ENCODE peak calls at places on chromosomes 16 and 17, in six cellular contexts. D is stomach, P is HepG2, F is H1, T is transverse colon, K is GM12878. U is an unnamed sample.

GRCh38 chr17:37392024-37392590 is 14.5 kb downstream of the ACACA start:
- DNase-seq in D (no peak), P (no peak), F (no peak), T (no peak), K (no peak), U (no peak)

GRCh38 chr17:60554377-60554788 is 28.3 kb upstream of the APPBP2 start:
- DNase-seq in D (peak), P (no peak), F (no peak), T (no peak), K (no peak), U (peak)

GRCh38 chr17:37802712-37803416 is 58.0 kb upstream of the HNF1B start:
- DNase-seq in D (peak), P (no peak), F (no peak), T (no peak), K (no peak), U (no peak)

GRCh38 chr16:66028505-66029216 is 337.8 kb upstream of the CDH5 start:
- DNase-seq in D (no peak), P (no peak), F (no peak), T (no peak), K (no peak), U (no peak)

GRCh38 chr17:72945468-72945867 is 147.0 kb downstream of the SLC39A11 start:
- DNase-seq in D (no peak), P (no peak), F (no peak), T (no peak), K (no peak), U (no peak)

GRCh38 chr17:44262654-44263225 is 5.2 kb downstream of the SLC4A1 start:
- DNase-seq in D (no peak), P (no peak), F (no peak), T (no peak), K (no peak), U (no peak)

GRCh38 chr17:72158895-72159885 is 38.4 kb downstream of the SOX9 start:
- DNase-seq in D (no peak), P (peak), F (no peak), T (no peak), K (no peak), U (no peak)

GRCh38 chr16:29745126-29745852 is 501 bp downstream of the C16orf54 start:
- DNase-seq in D (no peak), P (no peak), F (no peak), T (peak), K (no peak), U (peak)

GRCh38 chr16:67158637-67159600 is 790 bp downstream of the TRADD start:
- DNase-seq in D (peak), P (peak), F (no peak), T (peak), K (peak), U (peak)

GRCh38 chr17:63855185-63855584 is 12.7 kb upstream of the SMARCD2 start:
- DNase-seq in D (no peak), P (no peak), F (no peak), T (no peak), K (no peak), U (no peak)

GRCh38 chr16:8763083-8763482 is 34.4 kb downstream of the TMEM186 start:
- DNase-seq in D (no peak), P (no peak), F (no peak), T (no peak), K (no peak), U (no peak)

DNA sequence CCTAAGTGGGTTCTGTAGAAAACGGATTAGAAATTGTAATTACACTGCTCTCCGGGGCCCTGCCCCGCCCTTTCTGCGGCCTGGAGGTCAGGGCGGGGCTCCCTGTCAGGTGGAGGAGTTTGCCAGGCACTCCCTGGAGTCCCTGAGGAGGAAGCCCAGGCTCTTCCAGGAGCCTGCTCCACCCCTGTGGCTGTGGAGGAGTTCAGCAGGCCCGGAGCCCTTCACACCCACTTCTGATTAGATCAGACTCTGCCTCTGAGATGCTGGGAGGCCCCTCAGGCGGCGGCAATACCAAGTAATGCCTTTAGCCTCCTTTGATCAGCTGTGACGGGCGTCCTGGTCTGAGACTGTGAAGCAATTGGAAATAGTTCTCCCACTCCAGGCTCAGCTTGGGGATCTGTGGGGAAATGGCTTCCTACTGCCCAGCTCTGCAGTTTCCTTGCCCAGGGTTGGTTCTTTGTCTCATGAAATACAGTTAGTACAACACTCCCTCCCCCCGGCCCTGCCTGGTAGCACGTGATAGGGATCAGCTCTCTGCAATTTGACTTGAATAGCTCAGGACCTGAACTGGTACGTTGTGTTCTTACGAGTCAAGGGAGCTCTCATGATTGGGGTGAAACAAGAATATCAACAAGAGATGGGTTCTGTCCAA is 22.3 kb downstream of the BAIAP2 start:
- DNase-seq in D (peak), P (no peak), F (no peak), T (peak), K (no peak), U (no peak)
- TF ChIP-seq POLR2AphosphoS5 in D (peak), P (no peak), F (no peak), T (peak), K (no peak), U (peak)

GRCh38 chr16:2719328-2720062 is 529 bp downstream of the PRSS27 start:
- DNase-seq in D (peak), P (peak), F (no peak), T (peak), K (no peak), U (peak)
- H3K4me3 ChIP-seq in D (no peak), P (peak), F (peak), T (no peak), K (no peak), U (no peak)

GRCh38 chr16:60788631-60789030 is 1247.6 kb downstream of the CDH8 start:
- DNase-seq in D (no peak), P (no peak), F (no peak), T (no peak), K (no peak), U (no peak)

DNA sequence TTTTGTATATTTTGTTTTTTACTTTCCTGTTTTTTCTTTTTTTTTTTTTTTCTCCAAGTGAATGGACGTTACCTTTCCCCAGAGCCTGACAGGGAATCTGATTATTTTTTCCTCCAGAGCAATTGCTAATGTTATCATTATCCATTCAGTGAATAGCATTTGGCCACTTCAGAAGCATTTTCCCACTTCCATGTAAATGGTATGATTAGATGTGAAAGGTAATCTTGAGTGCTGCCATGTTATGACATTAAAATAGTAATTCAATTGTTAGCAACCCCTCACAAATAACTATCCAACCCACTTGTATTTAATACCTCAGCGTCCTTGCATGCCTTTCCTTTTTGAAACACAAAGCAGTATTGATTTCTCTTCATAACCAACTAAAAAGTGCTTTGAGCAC is 1243.8 kb downstream of the CDH8 start:
- DNase-seq in D (no peak), P (no peak), F (no peak), T (no peak), K (no peak), U (no peak)
- TF ChIP-seq EP300 in D (no peak), P (no peak), F (no peak), T (no peak), K (no peak), U (no peak)

GRCh38 chr17:15475620-15476354 is 8.4 kb upstream of the CDRT4 start:
- DNase-seq in D (no peak), P (peak), F (no peak), T (no peak), K (no peak), U (no peak)
- TF ChIP-seq POLR2AphosphoS5 in D (peak), P (no peak), F (no peak), T (peak), K (no peak), U (peak)

U was measured in upper lobe of left lung.